ENCODE peak calls at places on chromosomes 13 and 19, in six cellular contexts. E, S, Q, P, G and F are unnamed samples.
A peak's percentile ranks its signal among the peaks of the same experiment; 100 is the strongest.

GRCh38 chr13:30191491-30192100 is 115.8 kb downstream of the KATNAL1 start:
- DNase-seq in G (no peak), Q (no peak), E (peak; percentile 47), S (no peak), P (no peak), F (no peak)

GRCh38 chr13:40813662-40814454 is 24.4 kb downstream of the SLC25A15 start:
- DNase-seq in S (peak; percentile 70), G (peak; percentile 16), P (no peak), E (peak; percentile 18), Q (no peak), F (no peak)

GRCh38 chr19:42422576-42423461 is 4.4 kb downstream of the LIPE start:
- DNase-seq in Q (peak; percentile 29), P (peak; percentile 58), G (no peak), E (no peak), S (peak; percentile 67), F (peak; percentile 65)

GRCh38 chr13:54928071-54928470 is 1899.5 kb downstream of the OLFM4 start:
- DNase-seq in E (no peak), P (no peak), G (no peak), S (no peak), Q (no peak), F (peak; percentile 68)

GRCh38 chr13:48400820-48401219 is 12.1 kb downstream of the LPAR6 start:
- DNase-seq in Q (no peak), E (no peak), P (peak; percentile 40), G (peak; percentile 96), S (no peak), F (no peak)

GRCh38 chr19:33399081-33399744 is 25.7 kb downstream of the CEBPG start:
- DNase-seq in G (no peak), P (no peak), Q (no peak), E (no peak), S (no peak), F (no peak)

GRCh38 chr19:17468302-17469091 is 1.8 kb upstream of the SLC27A1 start:
- DNase-seq in E (no peak), P (no peak), G (no peak), Q (no peak), S (peak; percentile 35), F (no peak)

GRCh38 chr13:99729745-99730144 is 228.5 kb downstream of the TM9SF2 start:
- DNase-seq in S (no peak), G (no peak), P (no peak), Q (no peak), E (no peak), F (no peak)

GRCh38 chr19:16509141-16510061 is 13.2 kb downstream of the C19orf44 start:
- DNase-seq in G (no peak), P (no peak), S (peak; percentile 21), Q (no peak), E (no peak), F (peak; percentile 39)

GRCh38 chr13:24619302-24619701 is 60.9 kb upstream of the ATP12A start:
- DNase-seq in Q (no peak), S (no peak), G (no peak), E (no peak), P (no peak), F (no peak)

GRCh38 chr19:31448221-31448657 is 99.0 kb upstream of the TSHZ3 start:
- DNase-seq in P (no peak), S (no peak), G (no peak), Q (no peak), E (peak; percentile 28), F (no peak)

GRCh38 chr13:20924758-20925394 is 22.3 kb upstream of the XPO4 start:
- DNase-seq in P (peak; percentile 48), Q (peak; percentile 67), E (peak; percentile 47), S (peak; percentile 71), G (peak; percentile 81), F (peak; percentile 49)

GRCh38 chr19:42010245-42011126 is 16.5 kb upstream of the ATP1A3 start:
- DNase-seq in Q (no peak), E (no peak), G (no peak), S (no peak), P (no peak), F (no peak)

GRCh38 chr19:4099054-4099764 is 24.7 kb downstream of the MAP2K2 start:
- DNase-seq in P (no peak), S (no peak), E (no peak), G (no peak), Q (no peak), F (no peak)

GRCh38 chr13:25046274-25046984 is 49.5 kb upstream of the PABPC3 start:
- DNase-seq in P (no peak), Q (peak; percentile 1), S (peak; percentile 85), E (no peak), G (no peak), F (no peak)

GRCh38 chr19:27889156-27889555 is 1323.8 kb downstream of the UQCRFS1 start:
- DNase-seq in Q (no peak), G (no peak), P (no peak), E (no peak), S (no peak), F (no peak)

GRCh38 chr13:113723400-113724015 is 35.5 kb upstream of the TMEM255B start:
- DNase-seq in E (no peak), G (no peak), P (no peak), Q (no peak), S (no peak), F (no peak)

GRCh38 chr13:21119526-21119925 is 56.8 kb downstream of the SKA3 start:
- DNase-seq in P (no peak), S (no peak), Q (no peak), E (no peak), G (no peak), F (no peak)

GRCh38 chr13:100108913-100109507 is 20.1 kb downstream of the PCCA start:
- DNase-seq in G (no peak), P (no peak), S (no peak), E (no peak), Q (no peak), F (no peak)

GRCh38 chr19:7415163-7415856 is 66.6 kb downstream of the ARHGEF18 start:
- DNase-seq in S (peak; percentile 65), P (no peak), Q (no peak), G (no peak), E (no peak), F (no peak)

GRCh38 chr13:33119886-33120543 is 103.8 kb downstream of the KL start:
- DNase-seq in S (no peak), Q (no peak), P (peak; percentile 97), G (no peak), E (no peak), F (no peak)

GRCh38 chr19:4415352-4415751 is 12.9 kb downstream of the CHAF1A start:
- DNase-seq in S (peak; percentile 78), G (no peak), Q (no peak), E (no peak), P (no peak), F (peak; percentile 77)

GRCh38 chr13:78759704-78760103 is 100.7 kb upstream of the OBI1 start:
- DNase-seq in E (no peak), P (no peak), S (no peak), G (no peak), Q (no peak), F (no peak)

GRCh38 chr13:20131057-20131832 is 29.6 kb downstream of the GJA3 start:
- DNase-seq in E (no peak), G (no peak), S (no peak), P (no peak), Q (no peak), F (no peak)

GRCh38 chr19:34468400-34468799 is 13.2 kb upstream of the WTIP start:
- DNase-seq in S (no peak), G (no peak), P (no peak), Q (no peak), E (no peak), F (no peak)

GRCh38 chr19:54918499-54918898 is 12.6 kb downstream of the NCR1 start:
- DNase-seq in S (no peak), Q (no peak), P (no peak), G (no peak), E (no peak), F (no peak)

GRCh38 chr19:58021541-58022282 is 12.1 kb upstream of the ZSCAN1 start:
- DNase-seq in E (peak; percentile 15), Q (peak; percentile 31), S (peak; percentile 86), G (peak; percentile 6), P (peak; percentile 41), F (peak; percentile 92)

GRCh38 chr19:52665529-52665928 is 27.4 kb upstream of the ZNF83 start:
- DNase-seq in G (no peak), E (peak; percentile 90), S (no peak), P (peak; percentile 79), Q (no peak), F (no peak)

GRCh38 chr13:84446972-84447700 is 564.9 kb upstream of the SLITRK1 start:
- DNase-seq in E (no peak), S (no peak), Q (peak; percentile 4), G (no peak), P (no peak), F (no peak)

GRCh38 chr13:62537593-62537992 is 1121.9 kb upstream of the PCDH20 start:
- DNase-seq in S (no peak), E (no peak), Q (peak; percentile 6), G (no peak), P (no peak), F (no peak)

GRCh38 chr13:32092471-32092870 is 60.9 kb downstream of the FRY start:
- DNase-seq in E (no peak), G (no peak), S (no peak), Q (no peak), P (no peak), F (no peak)

GRCh38 chr19:18070181-18070580 is 16.6 kb downstream of the IL12RB1 start:
- DNase-seq in G (no peak), S (peak; percentile 25), Q (no peak), P (no peak), E (no peak), F (no peak)

GRCh38 chr13:59086147-59086546 is 1077.6 kb downstream of the DIAPH3 start:
- DNase-seq in E (peak; percentile 88), P (no peak), G (peak; percentile 28), Q (no peak), S (no peak), F (no peak)